ENCODE peak calls at places on chromosomes 12 and 14, in ten cellular contexts. W is LHCN-M2; T is PC-9; D is activated gamma-delta T cell treated with Interleukin-2 at 50 U/mL for 16 hours; Q is HuH-7.5; X is stimulated activated naive CD4-positive, alpha-beta T cell; M is adipocyte; K is SW480; B is stimulated activated CD4-positive, alpha-beta T cell treated with anti-CD3 and anti-CD28 coated beads, Interleukin-4, amount 100 ng/mL, for 4 hours; L is neural progenitor cell. O is an unnamed sample.

GRCh38 chr14:58501214-58501816 is 73.8 kb downstream of the KIAA0586 start:
- DNase-seq in L (peak; percentile 77), D (peak; percentile 7), X (peak; percentile 6), K (peak; percentile 69), Q (peak; percentile 18), M (peak; percentile 85), W (peak; percentile 53), T (peak; percentile 51), B (peak; percentile 6), O (peak; percentile 80)

GRCh38 chr14:64605926-64606685 is 56.3 kb downstream of the PPP1R36 start:
- DNase-seq in M (peak; percentile 29), K (no peak), T (no peak), L (no peak), D (no peak), W (no peak), Q (no peak), B (no peak), X (no peak), O (peak; percentile 19)

GRCh38 chr12:13000616-13000934 is 510 bp upstream of the HEBP1 start:
- DNase-seq in B (peak; percentile 21), Q (peak; percentile 51), X (no peak), M (peak; percentile 59), D (no peak), T (no peak), L (peak; percentile 79), W (peak; percentile 28), K (peak; percentile 74), O (no peak)

GRCh38 chr14:67004521-67004920 is 184.7 kb upstream of the GARIN2 start:
- DNase-seq in M (no peak), B (no peak), Q (no peak), D (no peak), X (no peak), K (no peak), W (no peak), T (no peak), L (no peak), O (no peak)

GRCh38 chr12:11703378-11703777 is 53.9 kb downstream of the ETV6 start:
- DNase-seq in D (no peak), K (no peak), T (no peak), M (no peak), W (no peak), B (no peak), Q (no peak), X (no peak), L (no peak), O (no peak)

GRCh38 chr12:14270392-14270791 is 95.1 kb upstream of the ATF7IP start:
- DNase-seq in M (no peak), K (no peak), Q (no peak), D (no peak), B (no peak), X (no peak), T (no peak), L (no peak), W (no peak), O (no peak)

GRCh38 chr12:79935021-79935623 is at the start of gene PPP1R12A:
- DNase-seq in T (peak; percentile 88), X (peak; percentile 89), W (peak; percentile 96), M (peak; percentile 99), L (peak; percentile 98), Q (peak; percentile 78), K (peak; percentile 95), B (peak; percentile 91), D (peak; percentile 93), O (peak; percentile 95)

GRCh38 chr12:107318804-107319535 is 225.6 kb upstream of the CRY1 start:
- DNase-seq in Q (peak; percentile 50), W (peak; percentile 26), D (no peak), X (no peak), B (no peak), T (no peak), M (peak; percentile 62), L (peak; percentile 78), K (peak; percentile 46), O (peak; percentile 41)

GRCh38 chr14:65434216-65434850 is 21.8 kb downstream of the FUT8 start:
- DNase-seq in L (no peak), M (peak; percentile 26), K (no peak), X (no peak), W (no peak), T (peak; percentile 32), B (no peak), Q (no peak), D (no peak), O (no peak)

GRCh38 chr12:131067993-131068942 is 114.6 kb downstream of the ADGRD1 start:
- DNase-seq in L (no peak), K (no peak), Q (no peak), W (no peak), M (no peak), X (no peak), B (no peak), D (no peak), T (no peak), O (no peak)

GRCh38 chr12:3381059-3382047 is 109.7 kb upstream of the PRMT8 start:
- DNase-seq in X (no peak), Q (no peak), B (no peak), L (no peak), T (no peak), K (no peak), M (peak; percentile 4), W (no peak), D (no peak), O (peak; percentile 58)

GRCh38 chr14:50941151-50941550 is 3.1 kb downstream of the PYGL start:
- DNase-seq in K (no peak), Q (no peak), W (peak; percentile 31), X (no peak), D (no peak), L (no peak), T (no peak), M (peak; percentile 38), B (no peak), O (no peak)

GRCh38 chr12:116719661-116720060 is 18.2 kb downstream of the SPRING1 start:
- DNase-seq in T (no peak), M (no peak), Q (no peak), K (no peak), D (no peak), W (no peak), X (no peak), L (no peak), B (no peak), O (no peak)

GRCh38 chr12:6724409-6724797 is 557 bp downstream of the COPS7A start:
- DNase-seq in M (no peak), K (peak; percentile 61), B (no peak), T (no peak), X (no peak), D (peak; percentile 4), Q (no peak), W (no peak), L (no peak), O (peak; percentile 26)

GRCh38 chr12:130976171-130976720 is 22.5 kb downstream of the ADGRD1 start:
- DNase-seq in L (no peak), D (no peak), B (no peak), W (no peak), X (no peak), K (no peak), Q (no peak), T (no peak), M (no peak), O (no peak)

GRCh38 chr14:81435578-81436295 is 35.6 kb upstream of the STON2 start:
- DNase-seq in W (peak; percentile 51), K (peak; percentile 81), Q (peak; percentile 63), M (peak; percentile 46), X (no peak), T (peak; percentile 40), D (peak; percentile 4), L (peak; percentile 88), B (peak; percentile 13), O (no peak)

GRCh38 chr12:129531004-129531403 is 372.8 kb downstream of the TMEM132D start:
- DNase-seq in M (no peak), X (no peak), K (peak; percentile 76), T (no peak), B (no peak), D (no peak), L (no peak), Q (no peak), W (no peak), O (no peak)

GRCh38 chr12:31405021-31405420 is 79.1 kb upstream of the SINHCAF start:
- DNase-seq in D (no peak), W (no peak), Q (no peak), K (no peak), T (no peak), L (no peak), X (no peak), B (no peak), M (no peak), O (no peak)

GRCh38 chr14:105999361-106000028 is 473.1 kb downstream of the TMEM121 start:
- DNase-seq in L (peak; percentile 10), B (peak; percentile 50), W (peak; percentile 11), M (peak; percentile 19), X (peak; percentile 85), K (peak; percentile 37), T (no peak), Q (no peak), D (peak; percentile 80), O (peak; percentile 41)

O was measured in fibroblast of mammary gland.